ENCODE peak calls at places on chromosome 22, in four cellular contexts. J is stomach, B is IMR-90, I is testis. N is an unnamed sample.

GRCh38 chr22:19615001-19615461 is 90.8 kb upstream of the CLDN5 start:
- DNase-seq in J (no peak), I (no peak), B (no peak), N (no peak)

GRCh38 chr22:43291381-43291780 is 51.8 kb downstream of the SCUBE1 start:
- DNase-seq in J (no peak), I (no peak), B (no peak), N (no peak)

GRCh38 chr22:36808611-36809344 is 8.1 kb downstream of the PVALB start:
- DNase-seq in I (no peak), B (no peak), J (no peak), N (no peak)

GRCh38 chr22:39241632-39242388 is 3.0 kb downstream of the PDGFB start:
- DNase-seq in B (no peak), J (no peak), I (no peak), N (no peak)

GRCh38 chr22:28030442-28030841 is 111.4 kb upstream of the PITPNB start:
- DNase-seq in I (no peak), J (no peak), B (peak; percentile 31), N (no peak)

GRCh38 chr22:32788884-32789624 is 12.5 kb upstream of the TIMP3 start:
- DNase-seq in J (no peak), B (peak; percentile 72), I (no peak), N (peak; percentile 69)

GRCh38 chr22:35023692-35024363 is 42.1 kb upstream of the ISX start:
- DNase-seq in J (peak; percentile 71), B (no peak), I (peak; percentile 92), N (peak; percentile 51)

GRCh38 chr22:49845666-49846459 is 7.8 kb upstream of the ZBED4 start:
- DNase-seq in I (no peak), J (no peak), B (no peak), N (no peak)

GRCh38 chr22:49600891-49601431 is 226.7 kb downstream of the BRD1 start:
- DNase-seq in J (no peak), B (no peak), I (no peak), N (no peak)

GRCh38 chr22:45242778-45243191 is 2.1 kb upstream of the KIAA0930 start:
- DNase-seq in J (peak; percentile 88), B (no peak), I (no peak), N (peak; percentile 28)

GRCh38 chr22:50604623-50605348 is 4.2 kb downstream of the MAPK8IP2 start:
- DNase-seq in I (no peak), B (no peak), J (no peak), N (no peak)

GRCh38 chr22:50118557-50119168 is 28.9 kb downstream of the MOV10L1 start:
- DNase-seq in B (peak; percentile 100), J (no peak), I (peak; percentile 53), N (no peak)

GRCh38 chr22:40094449-40094848 is 83.3 kb upstream of the TNRC6B start:
- DNase-seq in J (no peak), B (peak; percentile 7), I (no peak), N (no peak)

GRCh38 chr22:44648085-44648820 is 53.8 kb upstream of the PRR5 start:
- DNase-seq in J (no peak), I (no peak), B (peak; percentile 26), N (no peak)

GRCh38 chr22:44730034-44730433 is 22.3 kb upstream of the ARHGAP8 start:
- DNase-seq in J (no peak), I (no peak), B (no peak), N (no peak)

GRCh38 chr22:39524089-39524752 is 3.9 kb downstream of the ATF4 start:
- DNase-seq in I (no peak), J (no peak), B (no peak), N (peak; percentile 39)

GRCh38 chr22:32407936-32408335 is 4.1 kb downstream of the RTCB start:
- DNase-seq in J (no peak), B (no peak), I (no peak), N (no peak)

GRCh38 chr22:49710746-49711145 is 116.9 kb downstream of the BRD1 start:
- DNase-seq in B (no peak), I (no peak), J (no peak), N (no peak)

GRCh38 chr22:35568751-35569725 is 28.4 kb downstream of the RASD2 start:
- DNase-seq in B (peak; percentile 79), J (peak; percentile 28), I (no peak), N (no peak)

DNA sequence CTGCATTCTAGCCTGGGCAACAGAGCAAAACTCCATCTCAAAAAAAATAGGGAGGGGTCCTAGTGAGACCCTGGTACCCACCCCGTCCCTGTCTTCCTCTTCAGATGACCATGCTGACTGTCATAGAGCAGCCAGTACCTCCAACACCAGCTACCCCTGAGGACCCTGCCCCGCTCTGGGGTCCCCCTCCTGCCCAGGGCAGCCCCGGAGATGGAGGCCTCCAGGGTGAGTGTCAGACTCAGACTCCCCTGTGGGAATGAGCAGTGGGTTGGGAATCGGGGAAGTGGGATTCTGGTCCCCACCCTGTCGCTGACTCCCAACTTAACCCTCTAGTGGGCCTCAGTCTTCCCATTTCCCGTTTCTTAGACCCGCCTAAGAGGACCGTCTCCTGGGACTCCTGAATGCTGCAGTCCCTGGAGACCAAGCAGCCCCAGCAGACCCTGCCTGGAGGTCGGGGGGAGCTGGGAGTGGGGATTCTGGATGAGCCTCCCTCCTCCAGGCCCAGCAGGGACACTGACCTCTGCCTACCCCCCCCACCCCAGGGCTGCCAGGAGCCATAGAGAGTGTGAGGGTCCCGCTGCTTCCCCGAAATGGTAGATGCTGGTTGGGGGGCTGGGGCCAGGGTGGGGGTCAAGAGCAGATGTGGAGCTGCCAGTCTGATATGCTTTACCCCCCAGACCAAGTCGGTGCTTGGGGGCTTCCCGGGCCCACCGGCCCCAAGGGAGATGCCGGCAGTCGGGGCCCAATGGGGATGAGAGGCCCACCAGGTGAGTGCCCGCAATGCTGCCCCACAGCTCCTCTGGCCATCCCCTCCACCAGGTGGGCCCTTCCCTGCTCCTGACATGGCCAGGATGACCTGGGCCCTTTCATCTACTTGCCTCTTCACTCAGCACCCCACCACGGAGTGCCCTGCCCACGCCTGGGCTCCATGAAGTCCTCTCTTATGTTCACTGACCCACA is 25.5 kb downstream of the EMID1 start:
- DNase-seq in B (no peak), J (no peak), I (no peak), N (no peak)
- TF ChIP-seq POLR2A in B (no peak), J (no peak), I (no peak), N (no peak)

DNA sequence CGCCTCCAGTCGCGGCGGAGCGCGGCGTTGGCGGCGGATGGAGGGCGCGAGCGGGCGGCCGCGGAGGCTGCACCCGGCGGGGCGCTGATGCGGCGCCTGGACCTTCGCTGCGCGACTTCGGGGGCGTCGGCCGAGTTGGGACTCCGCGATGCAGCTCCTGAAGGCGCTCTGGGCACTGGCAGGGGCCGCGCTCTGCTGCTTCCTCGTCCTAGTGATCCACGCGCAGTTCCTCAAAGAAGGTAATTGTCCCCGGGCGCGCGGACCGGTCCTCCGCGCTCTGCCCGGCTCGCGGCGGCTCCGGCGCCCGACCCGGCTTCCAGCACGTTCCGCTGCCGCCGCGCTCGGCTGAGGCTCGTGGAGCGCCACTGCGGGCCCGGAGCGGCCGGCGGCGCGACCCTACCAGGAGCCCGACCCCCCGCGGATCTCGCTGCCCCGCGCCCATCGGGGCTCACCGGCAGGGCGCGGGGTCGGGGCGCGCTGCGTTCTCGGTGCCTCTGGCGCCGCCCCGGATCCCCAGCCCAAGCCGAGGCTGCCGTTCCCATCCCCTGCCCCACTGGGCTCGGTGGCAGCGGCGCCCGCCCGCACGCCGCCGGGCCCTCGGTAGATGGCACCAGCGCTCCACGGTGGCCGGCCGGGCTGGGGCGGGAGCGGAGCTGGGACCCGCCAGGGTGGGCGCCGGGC is 1251.2 kb downstream of the BRD1 start:
- DNase-seq in B (no peak), J (no peak), I (no peak), N (no peak)
- TF ChIP-seq CTCF in B (no peak), J (peak; percentile 27), I (peak; percentile 34), N (no peak)

DNA sequence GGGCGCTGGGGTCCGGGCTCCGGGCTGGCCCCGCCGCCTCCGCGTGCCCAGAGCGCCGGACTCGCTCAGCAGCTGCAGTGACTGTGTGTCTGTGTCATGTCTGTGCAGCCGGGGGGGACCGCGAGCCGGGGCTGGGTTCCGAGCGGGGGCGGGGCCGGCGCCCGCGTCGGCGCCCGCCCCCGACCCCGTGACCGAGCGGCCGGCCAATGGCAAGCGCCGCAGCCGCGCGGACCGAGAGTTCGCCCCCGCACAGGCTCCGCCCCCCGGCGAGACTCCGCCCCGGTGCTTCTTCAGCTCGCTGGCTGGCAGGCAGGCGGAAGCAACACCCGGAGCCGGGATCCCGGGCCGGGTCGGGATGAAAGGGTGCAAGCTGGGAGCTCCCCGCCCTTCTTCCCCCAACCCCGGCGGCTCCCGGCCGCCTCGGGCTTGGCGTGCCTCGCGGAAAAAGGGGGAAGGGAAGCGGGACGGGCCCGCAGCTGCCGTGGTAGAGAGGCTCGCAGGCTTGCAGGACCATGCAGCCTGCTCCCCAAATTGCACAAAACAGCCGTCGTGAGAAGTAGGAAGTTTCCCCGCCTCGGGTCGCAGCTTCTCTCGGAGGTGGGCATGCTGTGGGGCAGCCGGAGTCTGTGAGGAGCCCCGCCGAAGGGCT is 775 bp upstream of the LARGE1 start:
- DNase-seq in I (peak; percentile 98), J (peak; percentile 99), B (peak; percentile 94), N (peak; percentile 99)
- TF ChIP-seq POLR2A in I (peak; percentile 2), J (no peak), B (peak; percentile 80), N (peak; percentile 79)

DNA sequence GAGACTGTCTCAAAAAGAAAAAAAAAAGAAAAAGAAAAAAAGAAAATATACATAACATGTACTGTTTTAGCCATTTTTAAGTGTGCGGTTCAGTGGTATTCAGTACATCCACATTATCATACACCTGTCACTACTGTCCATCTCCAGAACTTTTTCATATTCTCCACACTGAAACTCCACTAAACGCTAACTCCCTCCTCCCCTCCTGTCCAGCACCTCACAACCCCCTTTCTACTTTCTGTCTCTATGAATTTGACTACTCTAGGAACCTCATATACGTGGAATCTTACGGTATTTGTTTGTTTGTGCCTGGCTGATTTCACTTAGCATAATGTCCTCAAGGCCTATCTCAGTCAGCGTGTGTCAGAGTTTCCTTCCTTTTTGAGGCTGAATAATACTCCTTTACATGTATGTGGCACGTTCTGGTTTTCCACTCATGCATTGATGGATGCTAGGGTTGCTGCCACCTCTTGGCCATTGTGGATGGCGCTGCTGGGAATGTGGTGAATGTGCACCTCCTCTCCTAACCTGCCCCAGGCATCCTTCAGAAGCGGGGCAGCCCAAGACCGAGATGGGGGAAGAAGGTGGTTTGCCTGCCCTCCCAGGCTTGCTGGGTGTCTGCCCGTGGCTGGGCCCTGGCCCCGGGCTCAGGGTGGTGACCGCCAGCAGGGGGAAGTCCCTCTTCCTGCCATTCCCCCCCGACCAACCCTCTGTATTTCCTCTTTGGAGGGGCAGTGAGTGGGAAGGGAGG is 60.5 kb downstream of the BCR start:
- DNase-seq in J (peak; percentile 31), I (no peak), B (no peak), N (no peak)
- TF ChIP-seq CTCF in J (no peak), I (peak; percentile 7), B (peak; percentile 8), N (no peak)

DNA sequence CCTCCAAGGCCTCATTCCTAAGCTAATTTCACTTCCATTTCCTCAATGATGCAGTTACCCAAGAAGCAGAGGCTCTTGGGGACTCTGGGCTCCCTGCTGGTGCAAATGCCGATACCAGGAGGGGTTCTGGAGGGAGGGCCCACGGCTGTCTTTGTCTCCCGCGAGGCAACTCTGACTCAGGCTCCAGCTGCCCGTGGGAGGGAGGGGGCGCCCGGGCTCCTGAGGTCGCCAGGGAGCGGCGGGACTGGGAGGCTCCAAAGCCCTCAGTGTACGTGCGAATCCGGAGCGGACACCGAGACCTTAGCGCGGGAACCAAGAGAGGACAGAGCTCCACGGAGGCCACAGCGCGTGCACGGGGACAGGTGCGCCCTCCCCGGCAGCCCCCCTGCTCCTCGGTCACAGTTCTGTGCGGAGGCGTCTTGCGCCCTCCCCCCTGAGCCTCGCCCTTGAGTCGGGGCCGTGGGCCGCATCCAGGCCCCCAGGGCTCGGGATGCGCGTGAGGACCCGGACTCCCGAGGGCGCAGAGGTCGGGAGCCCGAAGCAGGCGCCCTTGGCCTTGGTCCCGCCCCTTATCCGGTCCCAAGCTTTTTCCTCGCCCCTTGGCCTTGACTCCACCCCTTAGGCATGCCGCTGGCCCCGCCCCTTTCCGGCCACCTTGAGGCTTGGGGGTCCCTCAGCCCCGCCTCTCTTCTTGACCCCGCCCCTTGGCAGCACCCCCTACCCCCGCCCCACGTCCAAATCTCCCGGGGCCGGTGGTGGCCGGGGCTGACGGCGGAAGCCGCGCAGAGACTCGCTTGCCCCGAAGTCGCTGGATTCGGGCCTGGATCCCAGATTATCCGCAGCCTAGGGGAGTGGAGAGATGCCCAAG is 4.7 kb upstream of the SHISA8 start:
- DNase-seq in I (peak; percentile 71), J (peak; percentile 70), B (peak; percentile 11), N (peak; percentile 35)
- TF ChIP-seq POLR2A in I (no peak), J (no peak), B (no peak), N (no peak)

GRCh38 chr22:38066381-38067027 is 9.3 kb downstream of the PICK1 start:
- DNase-seq in J (no peak), B (no peak), I (no peak), N (no peak)
- TF ChIP-seq CTCF in J (no peak), B (no peak), I (no peak), N (no peak)

N was measured in thyroid gland.